ENCODE peak calls at places on chromosomes 13 and 19, in five cellular contexts. One of them, this sample, is unnamed.

GRCh38 chr13:92074658-92075057 is 676.2 kb downstream of the GPC5 start:
- DNase-seq in K562: no peak
- DNase-seq in GM12892: no peak
- DNase-seq in activated T-helper 2 cell treated with anti-CD3 and anti-CD28 coated beads, Interferon-gamma antibody, Interleukin-2, Interleukin-4, amounts not matched to agents 10 μg/mL and 5 μg/mL and 100 μg/mL, durations not matched to agents 14 hours and 24 hours and 36 hours: no peak
- DNase-seq in lung microvascular endothelial cell: no peak
- DNase-seq in this sample: peak

GRCh38 chr19:41427647-41428480 is 690 bp upstream of the B3GNT8 start:
- DNase-seq in GM12892: no peak
- DNase-seq in K562: peak
- DNase-seq in activated T-helper 2 cell treated with anti-CD3 and anti-CD28 coated beads, Interferon-gamma antibody, Interleukin-2, Interleukin-4, amounts not matched to agents 10 μg/mL and 5 μg/mL and 100 μg/mL, durations not matched to agents 14 hours and 24 hours and 36 hours: peak
- DNase-seq in lung microvascular endothelial cell: peak
- DNase-seq in this sample: peak

GRCh38 chr13:44142911-44143665 is 230.5 kb upstream of the SERP2 start:
- DNase-seq in activated T-helper 2 cell treated with anti-CD3 and anti-CD28 coated beads, Interferon-gamma antibody, Interleukin-2, Interleukin-4, amounts not matched to agents 10 μg/mL and 5 μg/mL and 100 μg/mL, durations not matched to agents 14 hours and 24 hours and 36 hours: no peak
- DNase-seq in GM12892: no peak
- DNase-seq in lung microvascular endothelial cell: peak
- DNase-seq in K562: peak
- DNase-seq in this sample: peak

GRCh38 chr19:53659292-53659691 is 27.5 kb downstream of the DPRX start:
- DNase-seq in GM12892: no peak
- DNase-seq in activated T-helper 2 cell treated with anti-CD3 and anti-CD28 coated beads, Interferon-gamma antibody, Interleukin-2, Interleukin-4, amounts not matched to agents 10 μg/mL and 5 μg/mL and 100 μg/mL, durations not matched to agents 14 hours and 24 hours and 36 hours: no peak
- DNase-seq in K562: peak
- DNase-seq in lung microvascular endothelial cell: peak
- DNase-seq in this sample: peak

GRCh38 chr13:109479991-109480696 is 306.2 kb downstream of the IRS2 start:
- DNase-seq in activated T-helper 2 cell treated with anti-CD3 and anti-CD28 coated beads, Interferon-gamma antibody, Interleukin-2, Interleukin-4, amounts not matched to agents 10 μg/mL and 5 μg/mL and 100 μg/mL, durations not matched to agents 14 hours and 24 hours and 36 hours: no peak
- DNase-seq in K562: no peak
- DNase-seq in lung microvascular endothelial cell: no peak
- DNase-seq in GM12892: no peak
- DNase-seq in this sample: peak

GRCh38 chr13:112583592-112584277 is 4.2 kb downstream of the TUBGCP3 start:
- DNase-seq in activated T-helper 2 cell treated with anti-CD3 and anti-CD28 coated beads, Interferon-gamma antibody, Interleukin-2, Interleukin-4, amounts not matched to agents 10 μg/mL and 5 μg/mL and 100 μg/mL, durations not matched to agents 14 hours and 24 hours and 36 hours: no peak
- DNase-seq in GM12892: no peak
- DNase-seq in lung microvascular endothelial cell: no peak
- DNase-seq in K562: no peak
- DNase-seq in this sample: no peak

GRCh38 chr13:26485786-26486185 is 71.7 kb upstream of the WASF3 start:
- DNase-seq in GM12892: no peak
- DNase-seq in activated T-helper 2 cell treated with anti-CD3 and anti-CD28 coated beads, Interferon-gamma antibody, Interleukin-2, Interleukin-4, amounts not matched to agents 10 μg/mL and 5 μg/mL and 100 μg/mL, durations not matched to agents 14 hours and 24 hours and 36 hours: no peak
- DNase-seq in lung microvascular endothelial cell: no peak
- DNase-seq in K562: no peak
- DNase-seq in this sample: no peak

GRCh38 chr13:30179547-30180256 is 127.6 kb downstream of the KATNAL1 start:
- DNase-seq in lung microvascular endothelial cell: no peak
- DNase-seq in GM12892: no peak
- DNase-seq in K562: no peak
- DNase-seq in activated T-helper 2 cell treated with anti-CD3 and anti-CD28 coated beads, Interferon-gamma antibody, Interleukin-2, Interleukin-4, amounts not matched to agents 10 μg/mL and 5 μg/mL and 100 μg/mL, durations not matched to agents 14 hours and 24 hours and 36 hours: no peak
- DNase-seq in this sample: no peak

GRCh38 chr19:3304871-3305423 is 61.4 kb upstream of the NFIC start:
- DNase-seq in activated T-helper 2 cell treated with anti-CD3 and anti-CD28 coated beads, Interferon-gamma antibody, Interleukin-2, Interleukin-4, amounts not matched to agents 10 μg/mL and 5 μg/mL and 100 μg/mL, durations not matched to agents 14 hours and 24 hours and 36 hours: peak
- DNase-seq in lung microvascular endothelial cell: peak
- DNase-seq in K562: peak
- DNase-seq in GM12892: peak
- DNase-seq in this sample: peak

GRCh38 chr19:2949939-2950285 is 5.1 kb upstream of the ZNF77 start:
- DNase-seq in activated T-helper 2 cell treated with anti-CD3 and anti-CD28 coated beads, Interferon-gamma antibody, Interleukin-2, Interleukin-4, amounts not matched to agents 10 μg/mL and 5 μg/mL and 100 μg/mL, durations not matched to agents 14 hours and 24 hours and 36 hours: no peak
- DNase-seq in GM12892: no peak
- DNase-seq in K562: peak
- DNase-seq in lung microvascular endothelial cell: peak
- DNase-seq in this sample: peak

GRCh38 chr19:55581145-55581827 is 638 bp upstream of the ZNF579 start:
- DNase-seq in activated T-helper 2 cell treated with anti-CD3 and anti-CD28 coated beads, Interferon-gamma antibody, Interleukin-2, Interleukin-4, amounts not matched to agents 10 μg/mL and 5 μg/mL and 100 μg/mL, durations not matched to agents 14 hours and 24 hours and 36 hours: no peak
- DNase-seq in lung microvascular endothelial cell: no peak
- DNase-seq in GM12892: no peak
- DNase-seq in K562: peak
- DNase-seq in this sample: peak

GRCh38 chr13:24112791-24113190 is 47.7 kb upstream of the SPATA13 start:
- DNase-seq in GM12892: no peak
- DNase-seq in K562: no peak
- DNase-seq in activated T-helper 2 cell treated with anti-CD3 and anti-CD28 coated beads, Interferon-gamma antibody, Interleukin-2, Interleukin-4, amounts not matched to agents 10 μg/mL and 5 μg/mL and 100 μg/mL, durations not matched to agents 14 hours and 24 hours and 36 hours: no peak
- DNase-seq in lung microvascular endothelial cell: no peak
- DNase-seq in this sample: no peak